ENCODE peak calls at places on chromosomes 4 and X, in six cellular contexts. M, Q, N, J, R and V are unnamed samples.

GRCh38 chr4:149914521-149915115 is 99.0 kb upstream of the IQCM start:
- DNase-seq in Q (no peak), M (no peak), N (no peak), R (peak; percentile 68), J (peak; percentile 63), V (no peak)

GRCh38 chrX:74178536-74178935 is 125.4 kb upstream of the ZCCHC13 start:
- DNase-seq in M (no peak), J (no peak), R (no peak), Q (no peak), N (no peak), V (no peak)

GRCh38 chr4:128876194-128876593 is 66.7 kb downstream of the JADE1 start:
- DNase-seq in N (no peak), R (no peak), Q (no peak), J (no peak), M (no peak), V (no peak)

GRCh38 chr4:118280501-118281218 is 72.1 kb downstream of the PRSS12 start:
- DNase-seq in J (peak; percentile 85), R (peak; percentile 85), N (no peak), Q (no peak), M (no peak), V (no peak)

GRCh38 chrX:112058255-112058654 is 24.3 kb downstream of the TRPC5 start:
- DNase-seq in M (no peak), Q (no peak), N (no peak), R (peak; percentile 81), J (no peak), V (no peak)

GRCh38 chr4:137694138-137694537 is 161.8 kb upstream of the PCDH18 start:
- DNase-seq in N (no peak), J (peak; percentile 81), R (no peak), M (no peak), Q (peak; percentile 37), V (no peak)

GRCh38 chr4:69731261-69731660 is 29.2 kb downstream of the SULT1B1 start:
- DNase-seq in R (no peak), M (no peak), J (peak; percentile 58), Q (no peak), N (no peak), V (no peak)

GRCh38 chr4:84324850-84325249 is 174.2 kb downstream of the NKX6-1 start:
- DNase-seq in R (no peak), Q (no peak), N (no peak), J (no peak), M (no peak), V (no peak)

GRCh38 chr4:1010522-1011021 is 854 bp upstream of the FGFRL1 start:
- DNase-seq in R (peak; percentile 68), N (peak; percentile 96), M (peak; percentile 86), J (peak; percentile 83), Q (peak; percentile 69), V (peak; percentile 86)

GRCh38 chr4:42262701-42263490 is 110.4 kb upstream of the BEND4 start:
- DNase-seq in M (no peak), J (no peak), N (no peak), Q (no peak), R (no peak), V (no peak)

GRCh38 chr4:26896636-26897035 is 36.0 kb downstream of the STIM2 start:
- DNase-seq in M (no peak), J (peak; percentile 56), N (no peak), Q (no peak), R (peak; percentile 71), V (no peak)

GRCh38 chr4:5921074-5921473 is 28.2 kb upstream of the CRMP1 start:
- DNase-seq in R (no peak), J (no peak), M (no peak), N (no peak), Q (no peak), V (no peak)

DNA sequence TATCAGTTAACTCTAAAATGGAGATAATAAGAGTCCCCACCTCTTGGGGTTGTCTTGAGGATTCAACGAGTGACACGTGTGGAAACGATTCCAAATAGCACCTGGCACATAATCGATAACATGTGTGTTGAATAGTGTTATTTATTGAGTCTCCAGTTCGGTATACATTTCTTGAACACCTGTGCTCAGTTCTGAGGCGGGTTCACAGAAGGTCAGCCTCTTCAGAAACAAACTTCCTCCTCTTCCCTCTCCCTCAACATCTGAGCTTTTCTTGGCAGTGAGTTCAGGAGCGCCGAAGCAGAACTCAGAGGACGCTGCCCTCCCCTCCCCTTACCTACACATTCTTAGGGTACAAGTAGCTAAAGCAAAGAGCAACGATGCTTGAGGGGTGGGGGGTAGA is 934 bp downstream of the PDHA1 start:
- DNase-seq in J (no peak), R (no peak), Q (no peak), N (no peak), M (no peak), V (no peak)
- H3K4me3 ChIP-seq in J (peak overlapping the region; percentile 60), R (peak overlapping the region; percentile 91), Q (peak overlapping the region; percentile 84), N (no peak overlapping the region), M (peak overlapping the region; percentile 70), V (peak overlapping the region; percentile 67)

DNA sequence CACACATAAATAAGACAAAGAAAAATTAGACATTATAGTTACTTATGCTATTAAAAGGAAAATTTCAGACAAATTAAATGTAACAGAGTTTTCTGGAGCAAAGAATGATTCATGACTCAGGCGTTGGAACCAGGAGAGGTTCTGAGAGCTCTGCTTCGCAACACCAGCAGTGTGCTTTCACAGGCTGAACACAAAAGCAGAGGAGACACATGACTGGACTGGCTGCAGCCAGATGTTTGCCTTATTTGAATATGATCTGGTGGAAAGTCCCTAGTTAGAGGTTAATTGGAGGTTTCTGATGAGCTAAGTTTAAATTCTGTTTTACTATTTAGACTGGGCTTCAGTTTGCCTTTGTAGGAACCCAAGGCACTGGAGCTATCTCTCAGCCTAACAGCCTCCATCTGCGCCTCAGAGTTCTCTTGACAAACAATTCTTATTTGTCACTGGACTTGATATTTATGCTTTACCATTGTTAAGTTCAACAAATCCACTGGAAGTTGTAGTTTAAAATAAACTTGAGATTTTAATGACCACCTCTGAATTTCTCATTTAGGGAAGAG is 16.2 kb downstream of the BOD1L1 start:
- DNase-seq in M (no peak), N (no peak), R (peak; percentile 85), J (peak; percentile 33), Q (no peak), V (no peak)
- H3K4me3 ChIP-seq in M (no peak overlapping the region), N (no peak overlapping the region), R (no peak overlapping the region), J (no peak overlapping the region), Q (no peak overlapping the region), V (no peak overlapping the region)

GRCh38 chr4:8876982-8877779 is 5.5 kb upstream of the HMX1 start:
- DNase-seq in N (no peak), R (no peak), Q (no peak), J (no peak), M (no peak), V (no peak)
- H3K4me3 ChIP-seq in N (no peak overlapping the region), R (no peak overlapping the region), Q (no peak overlapping the region), J (no peak overlapping the region), M (no peak overlapping the region), V (no peak overlapping the region)

DNA sequence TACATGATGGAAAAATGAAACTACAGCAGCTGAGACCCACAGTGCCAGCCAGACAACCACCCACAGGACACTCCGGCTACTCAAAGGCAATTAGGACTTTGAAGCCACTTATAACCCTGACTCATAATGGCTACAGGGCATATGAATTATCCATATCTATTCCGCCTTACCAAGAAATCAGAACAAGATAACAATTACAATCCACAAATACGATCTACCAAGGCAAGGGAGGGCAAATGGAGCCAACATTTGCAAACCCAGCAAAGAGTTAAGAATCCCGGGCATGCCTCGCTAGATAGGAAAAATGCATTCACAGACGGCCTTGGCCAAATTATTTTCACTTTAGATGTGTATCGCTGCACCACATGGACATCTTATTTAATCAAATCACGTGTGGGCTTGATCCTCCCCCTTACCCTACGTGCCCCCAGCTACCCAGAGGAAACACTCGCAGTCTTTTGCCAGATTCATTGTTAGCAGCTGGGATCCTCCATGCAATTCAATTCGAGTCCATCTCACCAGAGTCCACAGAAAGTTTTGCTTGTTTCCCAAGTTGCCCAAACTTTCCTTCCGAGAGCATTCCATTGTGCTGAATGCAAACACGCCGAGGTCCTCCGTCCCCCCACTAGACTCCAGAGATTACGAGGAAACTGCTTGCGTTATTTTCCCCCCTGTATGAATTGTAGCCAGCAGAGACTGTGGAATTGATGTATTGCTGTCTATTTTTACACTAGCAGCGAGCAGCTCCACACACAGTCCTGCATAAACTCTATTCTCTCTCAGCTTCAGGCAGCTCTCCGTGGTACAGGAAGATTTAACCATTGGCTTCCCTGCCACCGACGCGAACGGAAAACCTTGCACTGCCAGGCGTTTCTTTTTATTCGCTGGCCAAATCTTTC is 1.2 kb downstream of the PPARGC1A start:
- DNase-seq in J (peak; percentile 69), Q (no peak), M (no peak), R (peak; percentile 52), N (no peak), V (no peak)
- H3K4me3 ChIP-seq in J (peak overlapping the region; percentile 50), Q (peak overlapping the region; percentile 67), M (peak overlapping the region; percentile 56), R (peak overlapping the region; percentile 35), N (peak overlapping the region; percentile 34), V (peak overlapping the region; percentile 52)

DNA sequence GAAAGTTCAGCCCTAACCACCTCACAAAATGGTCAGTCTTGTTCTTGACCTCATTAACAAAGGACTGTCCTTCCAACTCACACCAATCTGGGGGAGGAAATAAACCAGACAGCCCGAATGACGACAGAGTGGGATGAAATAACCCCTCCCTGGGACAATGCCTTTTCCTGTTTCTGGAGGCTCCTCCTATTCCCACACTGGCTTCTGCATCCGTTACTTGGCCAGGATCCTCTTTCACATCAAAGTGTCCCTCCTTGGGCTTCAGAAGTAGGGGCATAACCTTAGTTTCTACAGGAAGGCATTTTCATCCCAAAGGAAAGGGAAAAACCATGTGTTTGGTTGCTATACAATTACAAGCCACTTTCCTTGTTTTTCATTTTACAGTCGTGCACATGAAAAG is 59.8 kb upstream of the RPL34 start:
- DNase-seq in Q (no peak), R (no peak), J (no peak), M (no peak), N (no peak), V (no peak)
- H3K4me3 ChIP-seq in Q (no peak overlapping the region), R (no peak overlapping the region), J (no peak overlapping the region), M (no peak overlapping the region), N (no peak overlapping the region), V (no peak overlapping the region)